ENCODE peak calls at places on chromosomes 5 and 9, in six cellular contexts. U is sigmoid colon, O is AG09309, Q is hepatocyte, K is fibroblast of the aortic adventitia, Z is RWPE2. T is an unnamed sample.

GRCh38 chr5:16600949-16601348 is 15.8 kb downstream of the RETREG1 start:
- DNase-seq in K (peak), Q (no peak), Z (no peak), U (no peak), O (no peak), T (no peak)

GRCh38 chr9:97398999-97399758 is 12.7 kb upstream of the TDRD7 start:
- DNase-seq in Q (peak), Z (peak), U (no peak), O (peak), K (peak), T (peak)

GRCh38 chr9:117779760-117780159 is 75.6 kb downstream of the TLR4 start:
- DNase-seq in O (no peak), U (no peak), K (no peak), Q (no peak), Z (no peak), T (no peak)

GRCh38 chr5:11777096-11777495 is 127.2 kb downstream of the CTNND2 start:
- DNase-seq in Z (no peak), O (no peak), U (no peak), Q (no peak), K (no peak), T (peak)

GRCh38 chr9:82091100-82091499 is 102.5 kb downstream of the SPATA31D1 start:
- DNase-seq in K (peak), U (no peak), Q (no peak), Z (no peak), O (no peak), T (no peak)

GRCh38 chr9:37386988-37387387 is 35.5 kb upstream of the GRHPR start:
- DNase-seq in Z (no peak), Q (no peak), K (no peak), U (no peak), O (no peak), T (no peak)

GRCh38 chr9:114385412-114386181 is 2.2 kb downstream of the AKNA start:
- DNase-seq in K (peak), Z (peak), O (peak), U (peak), Q (peak), T (peak)

GRCh38 chr5:113067635-113068344 is 91.2 kb downstream of the DCP2 start:
- DNase-seq in Z (no peak), K (no peak), Q (peak), O (no peak), U (no peak), T (no peak)

GRCh38 chr5:173143567-173143966 is 764 bp upstream of the BNIP1 start:
- DNase-seq in O (no peak), K (no peak), U (no peak), Z (no peak), Q (no peak), T (no peak)

GRCh38 chr9:103649086-103649485 is 445.0 kb upstream of the SMC2 start:
- DNase-seq in Q (no peak), K (no peak), O (no peak), Z (no peak), U (no peak), T (no peak)

DNA sequence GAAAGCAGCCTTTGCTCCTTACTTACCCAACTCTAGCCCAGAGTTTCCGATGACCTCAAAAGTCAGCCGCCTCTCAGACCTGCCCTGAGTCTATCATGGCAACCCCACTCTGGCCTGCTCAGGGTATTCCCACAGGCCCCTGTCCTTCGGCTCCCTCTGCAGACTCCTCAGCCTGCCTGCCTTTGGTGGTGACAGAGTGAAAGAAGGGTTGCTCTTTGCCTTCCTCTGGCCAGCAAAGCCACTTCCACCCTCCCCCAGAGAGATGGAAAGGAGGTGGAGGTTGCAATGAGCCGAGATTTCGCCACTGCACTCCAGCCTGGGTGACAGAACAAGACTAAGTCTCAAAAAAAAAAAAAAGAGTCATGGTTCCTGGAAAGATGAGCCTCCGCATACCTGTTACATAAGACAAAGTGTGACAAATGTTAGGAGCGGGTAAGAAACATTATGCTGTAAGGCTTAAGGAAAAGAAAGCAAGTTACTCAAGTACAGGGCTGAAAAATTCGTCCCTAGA is 2.3 kb upstream of the SMIM33 start:
- DNase-seq in Q (no peak), Z (no peak), O (no peak), K (no peak), U (no peak), T (peak)
- TF ChIP-seq CTCF in Q (no peak), Z (peak), O (peak), K (no peak), U (no peak), T (no peak)

DNA sequence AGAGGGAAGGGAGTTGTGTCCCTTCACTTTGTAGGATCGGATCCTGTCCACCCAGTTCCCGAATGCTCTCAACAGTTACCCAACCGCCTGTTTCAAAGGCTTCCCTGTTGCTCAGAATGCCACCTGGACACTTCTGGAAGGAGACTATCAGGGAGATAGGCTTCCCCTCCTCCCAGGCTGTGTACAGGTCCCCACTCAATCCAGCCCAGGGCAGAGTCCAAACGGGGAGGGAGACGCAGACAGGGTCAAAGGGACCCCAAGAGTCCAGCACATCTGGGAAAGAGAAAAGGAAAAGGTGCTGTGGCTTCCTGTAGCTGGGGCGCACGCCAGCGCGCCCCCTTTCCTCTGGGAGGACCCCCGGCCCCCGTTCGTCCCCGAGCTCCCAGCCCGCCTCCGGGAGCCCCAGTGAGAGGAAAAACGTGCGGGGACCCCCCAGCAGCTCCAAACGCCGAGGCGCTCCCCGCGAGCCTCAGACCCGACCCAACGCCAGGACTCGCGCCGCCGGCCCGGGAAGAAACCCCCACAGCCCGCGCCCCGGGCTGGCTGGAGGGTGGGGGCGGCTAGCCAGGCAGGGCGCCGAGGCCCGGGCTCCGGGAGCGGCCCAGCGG is 640 bp downstream of the SURF4 start:
- DNase-seq in U (no peak), Z (no peak), O (no peak), Q (peak), K (peak), T (peak)
- TF ChIP-seq CTCF in U (no peak), Z (peak), O (no peak), Q (peak), K (no peak), T (no peak)

GRCh38 chr9:129139233-129139992 is 28.2 kb downstream of the PTPA start:
- DNase-seq in Q (peak), Z (no peak), K (peak), U (peak), O (peak), T (peak)

GRCh38 chr9:129137292-129138143 is 26.3 kb downstream of the PTPA start:
- DNase-seq in O (no peak), Z (no peak), Q (no peak), U (no peak), K (no peak), T (no peak)

GRCh38 chr9:129139993-129140396 is 28.8 kb downstream of the PTPA start:
- DNase-seq in U (peak), K (peak), Q (peak), Z (peak), O (peak), T (peak)

GRCh38 chr9:129138144-129138462 is 26.9 kb downstream of the PTPA start:
- DNase-seq in O (no peak), K (peak), Z (no peak), U (no peak), Q (no peak), T (no peak)

DNA sequence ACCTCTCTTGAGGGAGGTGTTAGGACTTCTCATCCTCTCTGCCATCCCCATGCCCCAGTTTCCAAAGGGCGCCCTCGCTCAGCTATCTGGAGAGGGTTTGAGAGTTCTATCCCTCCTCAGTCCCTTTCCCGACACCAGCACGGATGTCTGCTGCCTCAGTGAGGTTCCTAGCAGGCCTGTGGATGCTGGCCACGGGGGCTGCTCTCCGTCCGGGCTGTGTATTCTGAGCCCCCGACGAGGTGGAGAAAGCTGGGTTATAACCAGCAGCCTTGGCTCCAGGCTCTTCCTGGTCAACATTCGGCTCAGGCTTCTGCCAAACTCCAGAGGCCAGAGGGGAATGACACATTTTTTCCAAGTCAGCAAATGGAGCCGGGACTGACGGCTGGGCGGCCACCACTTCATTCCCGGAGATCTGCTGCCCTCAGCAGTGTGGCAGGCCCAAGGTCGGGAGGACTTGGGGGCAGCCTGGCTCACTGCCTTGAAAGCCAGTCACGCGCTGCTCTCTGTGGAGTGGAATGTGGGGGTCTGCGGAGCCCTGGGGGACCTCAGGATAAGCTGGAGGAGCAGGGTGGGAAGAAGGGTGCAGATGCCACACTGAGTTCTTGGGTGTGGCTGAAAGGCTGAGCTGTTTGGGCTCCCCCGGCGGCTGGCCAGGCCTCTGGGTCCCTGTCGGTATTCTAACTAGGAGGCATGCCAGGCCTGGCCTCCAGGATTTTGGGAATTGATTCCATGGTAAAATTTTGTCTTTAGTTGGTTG is 27.4 kb downstream of the PTPA start:
- DNase-seq in K (peak), O (peak), Q (peak), U (peak), Z (no peak), T (no peak)
- TF ChIP-seq CTCF in K (no peak), O (no peak), Q (no peak), U (no peak), Z (no peak), T (no peak)

GRCh38 chr9:19230356-19231125 is at the start of gene DENND4C:
- DNase-seq in U (peak), Q (peak), O (peak), K (peak), Z (peak), T (peak)
- TF ChIP-seq CTCF in U (no peak), Q (no peak), O (no peak), K (no peak), Z (no peak), T (no peak)

GRCh38 chr9:137175345-137175961 is 3.6 kb upstream of the TMEM210 start:
- DNase-seq in U (no peak), Q (no peak), Z (no peak), K (no peak), O (no peak), T (no peak)
- TF ChIP-seq CTCF in U (no peak), Q (no peak), Z (no peak), K (no peak), O (peak), T (no peak)

DNA sequence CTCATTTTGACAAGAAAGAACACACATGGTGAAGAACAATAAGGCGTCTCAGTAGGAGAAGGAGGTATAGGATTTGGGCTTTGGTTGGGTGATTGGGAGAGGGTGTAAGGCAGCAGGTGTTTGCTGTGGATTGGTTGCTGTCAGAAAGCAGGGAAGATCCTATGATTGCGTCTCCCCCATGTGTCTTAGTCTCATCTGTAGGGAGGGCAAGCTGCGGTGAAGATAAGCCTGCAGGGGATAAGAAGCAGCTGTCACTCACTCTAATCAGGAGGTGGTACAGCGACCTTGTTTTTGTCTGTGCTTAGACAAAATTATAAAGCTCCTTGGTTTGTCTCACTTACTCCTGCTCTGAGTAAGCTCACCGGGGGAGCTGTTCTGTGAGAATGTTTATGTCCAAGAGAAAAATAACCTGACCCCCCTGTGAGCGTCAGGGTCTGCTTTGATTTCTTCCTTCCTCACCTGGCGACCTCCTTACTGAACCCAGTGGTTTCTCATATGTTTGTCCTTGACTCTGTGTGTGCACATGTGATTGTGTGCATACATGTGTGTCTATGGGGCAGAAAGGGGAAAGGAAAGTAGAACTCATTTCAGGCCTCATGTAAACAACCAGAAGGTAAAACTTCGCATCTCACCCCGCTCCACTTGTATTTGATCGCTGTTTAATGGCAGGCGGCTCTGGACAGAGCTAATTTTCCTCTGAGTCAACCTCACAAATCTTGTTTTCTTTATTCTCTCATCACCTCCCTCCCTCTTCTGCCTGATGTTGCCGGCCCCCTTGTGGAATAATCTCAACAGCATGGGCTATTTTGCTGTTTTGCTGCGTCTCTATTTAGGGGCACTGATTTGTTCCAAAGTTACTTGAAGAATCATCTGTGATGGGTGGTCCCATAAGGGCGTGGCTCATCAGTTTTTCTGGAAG is 105.6 kb downstream of the TENT4A start:
- DNase-seq in U (no peak), Q (no peak), Z (no peak), K (no peak), O (no peak), T (no peak)
- TF ChIP-seq CTCF in U (no peak), Q (no peak), Z (no peak), K (no peak), O (no peak), T (no peak)

GRCh38 chr5:125874717-125875116 is 548.5 kb upstream of the GRAMD2B start:
- DNase-seq in K (no peak), U (no peak), O (no peak), Q (no peak), Z (no peak), T (peak)
- TF ChIP-seq CTCF in K (no peak), U (no peak), O (no peak), Q (no peak), Z (peak), T (no peak)

DNA sequence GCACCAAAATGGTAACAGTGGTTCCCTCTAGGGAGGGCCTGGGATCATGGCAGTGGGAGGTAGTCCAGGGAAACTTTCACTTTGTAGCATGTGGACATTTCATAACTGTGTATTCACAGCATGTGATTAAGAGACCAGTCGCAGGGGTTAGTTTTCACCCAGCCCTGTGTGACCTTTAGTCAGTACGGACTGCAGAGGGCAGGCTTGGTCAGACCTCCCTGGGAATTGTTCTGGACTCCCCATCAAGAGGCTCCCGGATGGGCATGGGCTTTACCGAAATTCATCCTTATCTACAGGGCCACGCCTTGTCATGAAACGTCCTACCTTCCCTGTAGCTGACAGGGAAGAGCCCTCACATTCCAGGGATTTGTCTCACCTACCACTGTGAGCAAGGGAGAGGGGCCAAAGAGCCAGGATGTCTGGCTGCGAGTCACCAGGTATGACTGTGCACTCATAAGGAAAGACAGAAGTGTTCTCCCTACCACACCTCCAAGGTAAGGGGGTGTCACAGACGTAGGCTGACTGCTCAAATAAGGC is 19.9 kb downstream of the GPX3 start:
- DNase-seq in Z (no peak), U (no peak), Q (peak), K (peak), O (no peak), T (peak)
- TF ChIP-seq CTCF in Z (peak), U (no peak), Q (no peak), K (peak), O (no peak), T (no peak)

T was measured in MCF 10A.